ENCODE peak calls at places on chromosomes 1 and 21, in ten cellular contexts. One of them, this sample, is unnamed.

GRCh38 chr21:37829447-37829846 is 86.8 kb downstream of the KCNJ6 start:
- DNase-seq in left lung: peak
- DNase-seq in stimulated activated CD4-positive, alpha-beta T cell treated with anti-CD3 and anti-CD28 coated beads, Interleukin-1b, Interleukin-23, amount 100 ng/mL, for 1 hour: no peak
- DNase-seq in left ventricle myocardium inferior: no peak
- DNase-seq in AG09319: no peak
- DNase-seq in Calu3: peak
- DNase-seq in astrocyte of the cerebellum: no peak
- DNase-seq in GM13976: no peak
- DNase-seq in LoVo: peak
- DNase-seq in sigmoid colon: no peak
- DNase-seq in this sample: no peak

GRCh38 chr21:44836666-44837471 is 19.0 kb upstream of the SUMO3 start:
- DNase-seq in astrocyte of the cerebellum: no peak
- DNase-seq in left lung: peak
- DNase-seq in Calu3: peak
- DNase-seq in stimulated activated CD4-positive, alpha-beta T cell treated with anti-CD3 and anti-CD28 coated beads, Interleukin-1b, Interleukin-23, amount 100 ng/mL, for 1 hour: no peak
- DNase-seq in LoVo: no peak
- DNase-seq in AG09319: no peak
- DNase-seq in sigmoid colon: no peak
- DNase-seq in left ventricle myocardium inferior: no peak
- DNase-seq in GM13976: no peak
- DNase-seq in this sample: peak

GRCh38 chr1:24286246-24287010 is 32.7 kb upstream of the GRHL3 start:
- DNase-seq in stimulated activated CD4-positive, alpha-beta T cell treated with anti-CD3 and anti-CD28 coated beads, Interleukin-1b, Interleukin-23, amount 100 ng/mL, for 1 hour: no peak
- DNase-seq in left lung: no peak
- DNase-seq in Calu3: no peak
- DNase-seq in sigmoid colon: no peak
- DNase-seq in astrocyte of the cerebellum: no peak
- DNase-seq in GM13976: no peak
- DNase-seq in left ventricle myocardium inferior: no peak
- DNase-seq in AG09319: no peak
- DNase-seq in LoVo: peak
- DNase-seq in this sample: no peak

GRCh38 chr21:17697474-17697873 is 84.8 kb upstream of the BTG3 start:
- DNase-seq in astrocyte of the cerebellum: no peak
- DNase-seq in AG09319: no peak
- DNase-seq in stimulated activated CD4-positive, alpha-beta T cell treated with anti-CD3 and anti-CD28 coated beads, Interleukin-1b, Interleukin-23, amount 100 ng/mL, for 1 hour: no peak
- DNase-seq in Calu3: no peak
- DNase-seq in left ventricle myocardium inferior: no peak
- DNase-seq in LoVo: no peak
- DNase-seq in GM13976: no peak
- DNase-seq in sigmoid colon: no peak
- DNase-seq in left lung: no peak
- DNase-seq in this sample: no peak

GRCh38 chr21:25733859-25734653 is 648 bp downstream of the ATP5PF start:
- DNase-seq in sigmoid colon: no peak
- DNase-seq in AG09319: no peak
- DNase-seq in GM13976: peak
- DNase-seq in LoVo: peak
- DNase-seq in stimulated activated CD4-positive, alpha-beta T cell treated with anti-CD3 and anti-CD28 coated beads, Interleukin-1b, Interleukin-23, amount 100 ng/mL, for 1 hour: no peak
- DNase-seq in left lung: no peak
- DNase-seq in astrocyte of the cerebellum: no peak
- DNase-seq in left ventricle myocardium inferior: no peak
- DNase-seq in Calu3: peak
- DNase-seq in this sample: no peak

GRCh38 chr1:247906504-247907047 is 11.2 kb downstream of the OR2W3 start:
- DNase-seq in sigmoid colon: no peak
- DNase-seq in left lung: no peak
- DNase-seq in GM13976: no peak
- DNase-seq in left ventricle myocardium inferior: no peak
- DNase-seq in Calu3: no peak
- DNase-seq in stimulated activated CD4-positive, alpha-beta T cell treated with anti-CD3 and anti-CD28 coated beads, Interleukin-1b, Interleukin-23, amount 100 ng/mL, for 1 hour: no peak
- DNase-seq in LoVo: peak
- DNase-seq in AG09319: no peak
- DNase-seq in astrocyte of the cerebellum: peak
- DNase-seq in this sample: no peak

GRCh38 chr1:230376296-230376695 is 49.8 kb downstream of the PGBD5 start:
- DNase-seq in left ventricle myocardium inferior: no peak
- DNase-seq in GM13976: no peak
- DNase-seq in Calu3: no peak
- DNase-seq in astrocyte of the cerebellum: no peak
- DNase-seq in sigmoid colon: no peak
- DNase-seq in left lung: no peak
- DNase-seq in LoVo: no peak
- DNase-seq in AG09319: no peak
- DNase-seq in stimulated activated CD4-positive, alpha-beta T cell treated with anti-CD3 and anti-CD28 coated beads, Interleukin-1b, Interleukin-23, amount 100 ng/mL, for 1 hour: no peak
- DNase-seq in this sample: no peak

GRCh38 chr1:19622204-19622603 is 21.9 kb upstream of the NBL1 start:
- DNase-seq in left lung: no peak
- DNase-seq in sigmoid colon: no peak
- DNase-seq in Calu3: no peak
- DNase-seq in AG09319: no peak
- DNase-seq in stimulated activated CD4-positive, alpha-beta T cell treated with anti-CD3 and anti-CD28 coated beads, Interleukin-1b, Interleukin-23, amount 100 ng/mL, for 1 hour: no peak
- DNase-seq in GM13976: no peak
- DNase-seq in LoVo: no peak
- DNase-seq in left ventricle myocardium inferior: no peak
- DNase-seq in astrocyte of the cerebellum: no peak
- DNase-seq in this sample: no peak

GRCh38 chr1:154442006-154442740 is 37.0 kb downstream of the IL6R start:
- DNase-seq in LoVo: no peak
- DNase-seq in left ventricle myocardium inferior: no peak
- DNase-seq in AG09319: no peak
- DNase-seq in astrocyte of the cerebellum: no peak
- DNase-seq in Calu3: no peak
- DNase-seq in sigmoid colon: no peak
- DNase-seq in stimulated activated CD4-positive, alpha-beta T cell treated with anti-CD3 and anti-CD28 coated beads, Interleukin-1b, Interleukin-23, amount 100 ng/mL, for 1 hour: no peak
- DNase-seq in GM13976: no peak
- DNase-seq in left lung: no peak
- DNase-seq in this sample: no peak

GRCh38 chr1:71046891-71047634 is 553 bp downstream of the PTGER3 start:
- DNase-seq in AG09319: no peak
- DNase-seq in LoVo: no peak
- DNase-seq in stimulated activated CD4-positive, alpha-beta T cell treated with anti-CD3 and anti-CD28 coated beads, Interleukin-1b, Interleukin-23, amount 100 ng/mL, for 1 hour: no peak
- DNase-seq in GM13976: peak
- DNase-seq in sigmoid colon: peak
- DNase-seq in astrocyte of the cerebellum: no peak
- DNase-seq in Calu3: peak
- DNase-seq in left ventricle myocardium inferior: no peak
- DNase-seq in left lung: no peak
- DNase-seq in this sample: no peak

GRCh38 chr21:33801424-33802405 is 113.9 kb downstream of the ATP5PO start:
- DNase-seq in left ventricle myocardium inferior: no peak
- DNase-seq in AG09319: no peak
- DNase-seq in sigmoid colon: no peak
- DNase-seq in left lung: no peak
- DNase-seq in LoVo: peak
- DNase-seq in stimulated activated CD4-positive, alpha-beta T cell treated with anti-CD3 and anti-CD28 coated beads, Interleukin-1b, Interleukin-23, amount 100 ng/mL, for 1 hour: no peak
- DNase-seq in Calu3: peak
- DNase-seq in GM13976: no peak
- DNase-seq in astrocyte of the cerebellum: peak
- DNase-seq in this sample: peak

GRCh38 chr21:39036581-39036980 is 146.7 kb downstream of the PSMG1 start:
- DNase-seq in LoVo: no peak
- DNase-seq in left ventricle myocardium inferior: no peak
- DNase-seq in Calu3: no peak
- DNase-seq in stimulated activated CD4-positive, alpha-beta T cell treated with anti-CD3 and anti-CD28 coated beads, Interleukin-1b, Interleukin-23, amount 100 ng/mL, for 1 hour: no peak
- DNase-seq in GM13976: no peak
- DNase-seq in sigmoid colon: peak
- DNase-seq in left lung: no peak
- DNase-seq in astrocyte of the cerebellum: no peak
- DNase-seq in AG09319: no peak
- DNase-seq in this sample: no peak

GRCh38 chr1:155598842-155599331 is 11.1 kb upstream of the MSTO1 start:
- DNase-seq in left ventricle myocardium inferior: no peak
- DNase-seq in GM13976: no peak
- DNase-seq in sigmoid colon: no peak
- DNase-seq in left lung: no peak
- DNase-seq in stimulated activated CD4-positive, alpha-beta T cell treated with anti-CD3 and anti-CD28 coated beads, Interleukin-1b, Interleukin-23, amount 100 ng/mL, for 1 hour: no peak
- DNase-seq in Calu3: no peak
- DNase-seq in LoVo: no peak
- DNase-seq in AG09319: no peak
- DNase-seq in astrocyte of the cerebellum: no peak
- DNase-seq in this sample: no peak

GRCh38 chr1:68347415-68347814 is 102.3 kb downstream of the RPE65 start:
- DNase-seq in astrocyte of the cerebellum: no peak
- DNase-seq in sigmoid colon: peak
- DNase-seq in GM13976: peak
- DNase-seq in stimulated activated CD4-positive, alpha-beta T cell treated with anti-CD3 and anti-CD28 coated beads, Interleukin-1b, Interleukin-23, amount 100 ng/mL, for 1 hour: no peak
- DNase-seq in left lung: peak
- DNase-seq in LoVo: no peak
- DNase-seq in Calu3: no peak
- DNase-seq in AG09319: no peak
- DNase-seq in left ventricle myocardium inferior: peak
- DNase-seq in this sample: no peak

GRCh38 chr1:50701706-50702317 is 258.3 kb downstream of the FAF1 start:
- DNase-seq in AG09319: no peak
- DNase-seq in stimulated activated CD4-positive, alpha-beta T cell treated with anti-CD3 and anti-CD28 coated beads, Interleukin-1b, Interleukin-23, amount 100 ng/mL, for 1 hour: no peak
- DNase-seq in astrocyte of the cerebellum: no peak
- DNase-seq in left lung: no peak
- DNase-seq in Calu3: no peak
- DNase-seq in left ventricle myocardium inferior: no peak
- DNase-seq in LoVo: no peak
- DNase-seq in sigmoid colon: no peak
- DNase-seq in GM13976: no peak
- DNase-seq in this sample: peak

GRCh38 chr1:59878370-59878769 is 48.2 kb downstream of the CYP2J2 start:
- DNase-seq in astrocyte of the cerebellum: no peak
- DNase-seq in LoVo: no peak
- DNase-seq in left lung: no peak
- DNase-seq in Calu3: no peak
- DNase-seq in sigmoid colon: no peak
- DNase-seq in GM13976: no peak
- DNase-seq in AG09319: no peak
- DNase-seq in left ventricle myocardium inferior: no peak
- DNase-seq in stimulated activated CD4-positive, alpha-beta T cell treated with anti-CD3 and anti-CD28 coated beads, Interleukin-1b, Interleukin-23, amount 100 ng/mL, for 1 hour: no peak
- DNase-seq in this sample: no peak

GRCh38 chr1:167344605-167345385 is 124.1 kb downstream of the POU2F1 start:
- DNase-seq in LoVo: no peak
- DNase-seq in astrocyte of the cerebellum: no peak
- DNase-seq in AG09319: no peak
- DNase-seq in Calu3: no peak
- DNase-seq in GM13976: no peak
- DNase-seq in sigmoid colon: no peak
- DNase-seq in left lung: no peak
- DNase-seq in left ventricle myocardium inferior: no peak
- DNase-seq in stimulated activated CD4-positive, alpha-beta T cell treated with anti-CD3 and anti-CD28 coated beads, Interleukin-1b, Interleukin-23, amount 100 ng/mL, for 1 hour: no peak
- DNase-seq in this sample: peak

GRCh38 chr21:30194701-30195299 is 21.1 kb downstream of the CLDN8 start:
- DNase-seq in left ventricle myocardium inferior: no peak
- DNase-seq in AG09319: no peak
- DNase-seq in sigmoid colon: no peak
- DNase-seq in GM13976: no peak
- DNase-seq in LoVo: peak
- DNase-seq in Calu3: peak
- DNase-seq in stimulated activated CD4-positive, alpha-beta T cell treated with anti-CD3 and anti-CD28 coated beads, Interleukin-1b, Interleukin-23, amount 100 ng/mL, for 1 hour: no peak
- DNase-seq in left lung: no peak
- DNase-seq in astrocyte of the cerebellum: peak
- DNase-seq in this sample: peak

GRCh38 chr1:58862728-58863385 is 79.0 kb upstream of the JUN start:
- DNase-seq in sigmoid colon: no peak
- DNase-seq in AG09319: no peak
- DNase-seq in left ventricle myocardium inferior: no peak
- DNase-seq in LoVo: no peak
- DNase-seq in stimulated activated CD4-positive, alpha-beta T cell treated with anti-CD3 and anti-CD28 coated beads, Interleukin-1b, Interleukin-23, amount 100 ng/mL, for 1 hour: no peak
- DNase-seq in GM13976: no peak
- DNase-seq in left lung: no peak
- DNase-seq in Calu3: no peak
- DNase-seq in astrocyte of the cerebellum: no peak
- DNase-seq in this sample: no peak

GRCh38 chr1:53172751-53173498 is 23.7 kb upstream of the CPT2 start:
- DNase-seq in sigmoid colon: no peak
- DNase-seq in AG09319: no peak
- DNase-seq in left ventricle myocardium inferior: no peak
- DNase-seq in Calu3: no peak
- DNase-seq in left lung: no peak
- DNase-seq in LoVo: peak
- DNase-seq in stimulated activated CD4-positive, alpha-beta T cell treated with anti-CD3 and anti-CD28 coated beads, Interleukin-1b, Interleukin-23, amount 100 ng/mL, for 1 hour: no peak
- DNase-seq in GM13976: peak
- DNase-seq in astrocyte of the cerebellum: no peak
- DNase-seq in this sample: no peak